ENCODE peak calls at places on chromosomes 5 and 9, in nine cellular contexts. L, H, G, R, U, O, V, M and A are unnamed samples.

GRCh38 chr5:78638423-78638822 is 10.1 kb downstream of the LHFPL2 start:
- DNase-seq in H (peak), G (peak), U (peak), O (peak), M (no peak), V (no peak), L (peak), R (peak), A (peak)

GRCh38 chr5:149596712-149597111 is 15.4 kb downstream of the ARHGEF37 start:
- DNase-seq in G (no peak), M (no peak), V (no peak), O (no peak), U (no peak), L (no peak), R (no peak), H (peak), A (no peak)

GRCh38 chr5:113376640-113377039 is 58.1 kb downstream of the TSSK1B start:
- DNase-seq in V (no peak), L (no peak), M (no peak), H (no peak), O (no peak), U (no peak), R (no peak), G (no peak), A (peak)

GRCh38 chr5:120765189-120765588 is 301.1 kb downstream of the PRR16 start:
- DNase-seq in H (peak), V (no peak), G (peak), M (no peak), U (no peak), L (no peak), O (no peak), R (no peak), A (no peak)

GRCh38 chr5:14741721-14742426 is 77.4 kb downstream of the OTULIN start:
- DNase-seq in G (no peak), H (no peak), V (no peak), O (no peak), L (no peak), R (no peak), U (no peak), M (no peak), A (no peak)

GRCh38 chr5:57692582-57693487 is 210.2 kb upstream of the ACTBL2 start:
- DNase-seq in G (peak), M (peak), L (peak), R (peak), U (peak), H (peak), V (no peak), O (peak), A (peak)

GRCh38 chr5:135223891-135224625 is 175.0 kb downstream of the MACROH2A1 start:
- DNase-seq in O (no peak), M (no peak), L (no peak), R (no peak), G (no peak), V (no peak), U (peak), H (no peak), A (no peak)

GRCh38 chr5:117110548-117110947 is 535.9 kb upstream of the SEMA6A start:
- DNase-seq in V (no peak), R (no peak), H (no peak), L (no peak), G (no peak), O (no peak), U (no peak), M (no peak), A (no peak)

GRCh38 chr9:132857031-132857430 is 21.1 kb downstream of the AK8 start:
- DNase-seq in M (no peak), G (peak), R (peak), U (peak), O (no peak), L (peak), V (no peak), H (peak), A (peak)

GRCh38 chr5:14696057-14696456 is 31.5 kb downstream of the OTULIN start:
- DNase-seq in O (no peak), R (no peak), U (no peak), H (peak), L (no peak), M (no peak), G (no peak), V (no peak), A (peak)

GRCh38 chr5:76944638-76945037 is 8.2 kb upstream of the CRHBP start:
- DNase-seq in L (no peak), G (no peak), O (no peak), H (no peak), M (no peak), R (no peak), V (no peak), U (no peak), A (no peak)

GRCh38 chr5:139696894-139697658 is 48.9 kb downstream of the CXXC5 start:
- DNase-seq in O (no peak), L (peak), R (peak), G (peak), V (no peak), M (no peak), U (peak), H (peak), A (peak)

GRCh38 chr9:135179041-135179440 is 91.6 kb downstream of the OLFM1 start:
- DNase-seq in V (no peak), L (no peak), G (no peak), M (no peak), O (no peak), R (no peak), H (no peak), U (no peak), A (no peak)

GRCh38 chr9:135183069-135183468 is 95.6 kb downstream of the OLFM1 start:
- DNase-seq in U (no peak), M (no peak), V (no peak), H (no peak), O (no peak), R (no peak), G (no peak), L (no peak), A (no peak)

GRCh38 chr9:135181336-135181735 is 93.9 kb downstream of the OLFM1 start:
- DNase-seq in V (no peak), O (no peak), H (no peak), R (no peak), U (no peak), G (no peak), M (no peak), L (no peak), A (no peak)

GRCh38 chr9:135183538-135184153 is 96.2 kb downstream of the OLFM1 start:
- DNase-seq in H (no peak), G (no peak), R (no peak), U (peak), L (no peak), V (no peak), M (no peak), O (no peak), A (no peak)

GRCh38 chr9:135179976-135180375 is 92.5 kb downstream of the OLFM1 start:
- DNase-seq in G (no peak), M (no peak), R (no peak), V (no peak), L (no peak), H (no peak), O (no peak), U (no peak), A (no peak)
- H3K4me3 ChIP-seq in G (no peak), M (no peak), R (no peak), V (no peak), L (no peak), H (no peak), O (no peak), U (no peak), A (no peak)

DNA sequence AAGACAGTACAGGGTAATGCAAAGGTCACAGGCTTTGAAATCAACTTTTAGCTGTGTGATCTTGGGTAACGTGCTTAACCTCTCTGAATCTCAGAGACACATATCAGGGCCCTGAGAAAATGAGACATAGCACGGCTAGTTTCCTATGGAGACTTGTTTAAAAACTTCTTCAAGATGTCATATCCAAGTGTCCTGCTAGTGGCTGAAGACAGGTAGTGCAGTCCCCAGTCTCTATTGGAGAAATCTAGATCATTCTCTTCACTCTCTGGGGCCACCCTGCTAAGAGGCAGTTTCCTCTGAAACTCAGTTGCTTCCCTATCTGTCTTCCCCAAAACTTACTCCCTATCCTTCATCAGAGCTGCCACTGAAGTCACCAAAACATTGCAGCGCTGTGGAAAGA is 30.3 kb upstream of the GRXCR2 start:
- DNase-seq in L (no peak), V (no peak), H (peak), R (no peak), O (no peak), M (no peak), U (no peak), G (no peak), A (no peak)
- TF ChIP-seq CTCF in L (no peak), V (no peak), H (peak), R (no peak), O (peak), M (peak), U (no peak), G (peak), A (peak)

DNA sequence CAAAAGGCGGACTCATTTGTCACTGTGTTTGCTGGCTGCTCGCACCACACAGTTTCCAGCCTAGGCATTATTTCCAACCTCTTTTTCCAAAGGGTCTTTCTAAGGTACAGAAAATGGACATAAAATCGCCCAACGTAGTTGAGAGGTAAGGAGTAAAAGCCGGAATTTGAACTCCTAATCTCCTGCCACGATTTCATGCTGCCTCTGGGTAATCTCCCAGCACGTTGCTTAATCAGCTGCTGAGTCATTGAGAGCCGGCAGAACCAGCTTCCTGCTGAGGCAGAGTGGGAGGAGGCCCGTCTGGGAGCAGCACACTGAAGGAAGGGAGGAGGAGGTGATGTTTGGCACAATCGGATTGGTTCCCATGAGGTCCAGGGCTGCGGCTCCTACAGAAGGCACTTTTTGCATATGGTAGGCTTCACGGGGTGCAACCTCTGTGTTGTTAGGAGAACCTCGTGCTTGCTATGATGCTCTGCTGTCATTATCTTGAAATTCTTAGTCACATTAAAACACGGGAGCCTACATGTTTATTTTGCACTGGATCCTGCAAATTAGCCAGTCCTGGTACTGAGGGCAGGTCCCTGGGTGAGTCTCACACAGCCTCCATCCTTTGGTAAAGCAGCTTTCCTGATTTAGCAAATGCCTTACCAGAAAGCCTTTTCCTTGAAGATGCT is 191.8 kb upstream of the MSX2 start:
- DNase-seq in L (peak), O (peak), R (peak), V (no peak), H (peak), U (peak), M (peak), G (peak), A (peak)
- H3K4me3 ChIP-seq in L (peak), O (no peak), R (no peak), V (no peak), H (peak), U (no peak), M (no peak), G (no peak), A (no peak)

GRCh38 chr9:35510745-35511428 is 21.0 kb downstream of the RUSC2 start:
- DNase-seq in M (no peak), U (peak), G (peak), H (peak), O (no peak), R (peak), L (no peak), V (no peak), A (peak)
- TF ChIP-seq CTCF in M (no peak), U (no peak), G (peak), H (peak), O (peak), R (peak), L (no peak), V (no peak), A (peak)

DNA sequence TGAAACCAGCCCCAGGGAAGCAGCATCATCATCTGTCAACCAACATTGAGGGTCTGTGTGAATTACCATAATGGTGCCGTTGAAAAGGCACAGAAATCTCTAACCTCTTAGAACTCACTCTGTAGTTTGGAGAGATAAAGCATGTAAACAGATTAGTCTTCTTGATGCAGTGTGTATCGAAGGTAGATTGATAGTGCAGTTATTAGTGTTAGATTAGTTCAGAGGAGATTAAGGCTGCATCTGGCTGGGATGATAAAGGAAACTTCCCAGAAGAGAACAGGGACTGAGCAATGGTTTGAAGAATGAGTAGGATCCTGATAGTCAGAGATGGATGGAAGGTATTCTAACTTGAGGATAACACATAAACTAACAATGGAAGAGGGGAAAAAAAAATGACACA is 651.5 kb downstream of the TLE1 start:
- DNase-seq in G (no peak), R (no peak), O (no peak), V (no peak), U (no peak), M (no peak), L (no peak), H (no peak), A (no peak)
- H3K4me3 ChIP-seq in G (no peak), R (no peak), O (no peak), V (no peak), U (no peak), M (no peak), L (no peak), H (no peak), A (no peak)

DNA sequence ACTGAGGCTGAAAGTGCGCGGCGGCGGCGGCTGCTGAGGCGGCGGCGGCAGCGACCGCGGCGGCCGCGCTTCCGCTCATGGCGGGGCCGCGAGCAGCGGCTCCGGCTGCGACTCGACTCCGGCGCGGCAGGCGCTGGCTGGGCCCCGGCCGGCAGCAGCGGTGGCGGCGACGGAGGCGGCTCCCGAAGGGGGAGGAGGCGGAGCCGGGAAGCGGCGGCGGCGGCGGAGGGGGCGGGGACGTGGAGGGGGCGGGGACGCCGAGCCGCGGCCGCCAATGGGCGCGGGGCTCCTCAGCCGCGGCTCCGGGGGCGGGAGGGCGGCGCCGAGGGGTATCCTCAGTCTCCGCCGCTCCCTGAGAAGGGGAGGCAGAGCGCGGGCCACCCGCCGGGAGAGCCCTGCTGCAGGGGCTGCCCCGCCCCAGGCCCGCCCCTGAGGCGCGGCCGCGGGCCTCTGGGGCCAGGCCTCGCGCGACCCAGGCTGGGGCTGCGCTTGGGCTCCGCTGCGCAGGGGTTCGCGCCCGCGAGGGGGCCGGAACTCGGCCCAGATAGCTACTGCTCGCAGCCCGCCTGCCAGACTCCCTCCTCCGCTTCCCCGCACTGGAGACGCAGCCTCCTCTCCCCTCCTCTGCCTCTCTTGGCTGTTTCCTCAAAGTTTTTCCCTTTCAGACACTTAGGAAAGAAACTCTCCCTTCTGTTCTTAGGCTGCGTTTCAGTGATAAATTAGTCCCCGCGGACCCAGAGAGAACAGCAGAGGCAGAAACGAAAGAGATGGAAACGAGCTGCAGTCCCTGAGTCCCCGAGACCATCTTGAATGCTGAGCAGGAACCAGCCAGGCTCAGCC is 85.0 kb upstream of the MELK start:
- DNase-seq in G (peak), U (peak), H (peak), R (peak), O (peak), V (peak), L (peak), M (peak), A (peak)
- TF ChIP-seq CTCF in G (no peak), U (peak), H (no peak), R (peak), O (no peak), V (no peak), L (peak), M (no peak), A (no peak)

GRCh38 chr9:37694355-37694754 is 43.6 kb downstream of the FRMPD1 start:
- DNase-seq in R (no peak), L (no peak), G (no peak), O (no peak), H (no peak), M (no peak), V (peak), U (no peak), A (no peak)

GRCh38 chr9:37693265-37693664 is 42.5 kb downstream of the FRMPD1 start:
- DNase-seq in V (peak), H (peak), U (no peak), L (no peak), O (no peak), M (no peak), G (no peak), R (no peak), A (no peak)

DNA sequence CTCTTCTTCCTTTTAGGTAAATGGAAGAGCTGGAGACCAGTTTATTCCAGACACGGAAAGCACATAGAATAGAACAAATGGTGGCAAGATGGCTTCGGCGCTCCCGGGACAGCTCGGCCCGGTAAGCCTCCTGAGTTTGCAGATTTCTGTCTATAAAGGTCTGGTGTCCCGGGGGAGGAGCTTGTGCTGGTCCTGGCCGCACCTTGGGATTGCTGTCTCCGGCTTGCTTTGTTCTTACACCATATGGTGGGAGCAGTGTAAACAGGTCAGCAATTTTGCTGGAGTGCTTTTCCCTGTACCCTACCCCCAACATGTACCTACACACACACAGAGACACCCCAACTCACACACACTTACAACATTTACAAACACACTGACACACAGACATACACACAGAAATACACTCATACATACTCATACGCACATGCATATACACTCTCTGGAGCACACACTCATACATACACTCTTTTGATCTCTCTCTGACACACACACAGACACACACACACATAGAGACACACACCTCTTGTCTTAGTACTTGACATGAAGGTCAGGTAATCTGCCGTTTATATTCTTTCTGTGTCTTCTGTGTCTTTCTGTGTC is 42.0 kb downstream of the FRMPD1 start:
- DNase-seq in U (no peak), M (no peak), R (no peak), G (no peak), V (no peak), H (no peak), O (no peak), L (no peak), A (no peak)
- H3K4me3 ChIP-seq in U (no peak), M (no peak), R (peak), G (no peak), V (no peak), H (no peak), O (no peak), L (no peak), A (no peak)

DNA sequence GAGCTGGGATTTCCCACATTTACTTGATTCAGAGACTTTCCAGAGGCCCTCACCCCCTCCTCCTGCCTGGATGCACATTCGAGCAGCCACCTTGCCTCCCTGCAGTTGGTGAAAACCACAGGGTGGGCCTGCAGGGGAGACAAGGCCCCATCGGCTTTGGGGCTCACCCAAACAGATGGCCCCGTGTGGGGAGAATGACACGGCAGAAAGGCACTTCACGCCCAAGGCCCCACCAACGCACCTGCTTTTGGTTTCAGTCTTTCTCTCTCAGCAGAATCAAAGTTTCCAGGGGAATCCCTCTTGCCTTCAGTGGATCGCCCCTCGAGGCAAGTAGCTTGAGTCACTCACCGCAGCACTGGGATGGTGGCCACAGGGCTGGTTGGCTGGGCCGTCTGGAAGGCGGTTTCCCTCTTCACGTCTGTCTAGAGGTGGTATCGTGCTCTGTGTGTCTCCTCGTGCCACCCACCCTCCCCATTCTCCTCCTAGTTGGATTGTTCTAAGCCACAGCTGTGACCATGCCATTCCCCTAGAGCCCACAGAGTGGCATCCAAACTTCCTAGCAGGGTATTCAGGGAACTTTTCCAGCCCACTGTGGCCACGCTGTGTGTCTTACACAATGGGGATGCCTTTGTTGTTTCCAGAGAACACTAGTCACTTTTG is 31.8 kb downstream of the SEC61B start:
- DNase-seq in M (peak), O (no peak), H (no peak), L (peak), G (no peak), U (no peak), V (peak), R (peak), A (peak)
- TF ChIP-seq CTCF in M (no peak), O (no peak), H (no peak), L (no peak), G (no peak), U (no peak), V (peak), R (no peak), A (no peak)

GRCh38 chr9:93346240-93347112 is 105.0 kb upstream of the FAM120A start:
- DNase-seq in H (peak), M (no peak), U (no peak), L (peak), V (no peak), G (no peak), O (no peak), R (peak), A (no peak)
- H3K4me3 ChIP-seq in H (peak), M (no peak), U (no peak), L (peak), V (no peak), G (peak), O (no peak), R (peak), A (no peak)